ENCODE peak calls at places on chromosome 15, in four cellular contexts. X is neuronal stem cell, J is H1, I is mesenchymal stem cell. G is an unnamed sample.

GRCh38 chr15:91952216-91952615 is 98.7 kb downstream of the SLCO3A1 start:
- DNase-seq in J (no peak), I (no peak), X (no peak), G (no peak)

GRCh38 chr15:35690089-35690488 is 144.1 kb upstream of the DPH6 start:
- DNase-seq in I (no peak), J (no peak), X (no peak), G (no peak)

GRCh38 chr15:85073556-85074194 is 92.0 kb downstream of the PDE8A start:
- DNase-seq in I (peak; percentile 18), J (no peak), X (no peak), G (no peak)

GRCh38 chr15:101103589-101103988 is 148.3 kb downstream of the CHSY1 start:
- DNase-seq in X (no peak), J (no peak), I (no peak), G (no peak)

GRCh38 chr15:70703483-70703882 is 59.9 kb downstream of the UACA start:
- DNase-seq in J (no peak), X (no peak), I (peak; percentile 54), G (no peak)

GRCh38 chr15:77986891-77987764 is 90.4 kb downstream of the TBC1D2B start:
- DNase-seq in X (no peak), J (no peak), I (no peak), G (peak; percentile 59)

GRCh38 chr15:39504812-39505211 is 76.1 kb upstream of the THBS1 start:
- DNase-seq in J (no peak), I (peak; percentile 89), X (no peak), G (no peak)

GRCh38 chr15:85741021-85741421 is 53.7 kb downstream of the KLHL25 start:
- DNase-seq in X (no peak), J (no peak), I (no peak), G (peak; percentile 50)

GRCh38 chr15:77071338-77072223 is 672 bp upstream of the TSPAN3 start:
- DNase-seq in J (no peak), X (no peak), I (no peak), G (no peak)

GRCh38 chr15:95457520-95457919 is 873.0 kb upstream of the NR2F2 start:
- DNase-seq in J (no peak), X (no peak), I (no peak), G (no peak)

GRCh38 chr15:74793135-74794028 is 11.5 kb downstream of the CSK start:
- DNase-seq in X (no peak), I (peak; percentile 30), J (no peak), G (no peak)

GRCh38 chr15:33985287-33985686 is 17.0 kb downstream of the CHRM5 start:
- DNase-seq in I (peak; percentile 74), X (peak; percentile 18), J (peak; percentile 13), G (no peak)

GRCh38 chr15:70142322-70143191 is 44.8 kb upstream of the TLE3 start:
- DNase-seq in X (no peak), J (no peak), I (peak; percentile 73), G (no peak)

GRCh38 chr15:31459011-31459748 is 132.5 kb downstream of the KLF13 start:
- DNase-seq in I (no peak), X (no peak), J (no peak), G (no peak)

GRCh38 chr15:87623832-87624231 is 632.7 kb downstream of the NTRK3 start:
- DNase-seq in I (no peak), J (no peak), X (no peak), G (peak; percentile 64)

GRCh38 chr15:38274135-38274534 is 21.5 kb downstream of the SPRED1 start:
- DNase-seq in X (no peak), J (no peak), I (no peak), G (no peak)

GRCh38 chr15:92158426-92158825 is 235.3 kb upstream of the ST8SIA2 start:
- DNase-seq in X (no peak), J (no peak), I (no peak), G (peak; percentile 83)

GRCh38 chr15:87207945-87208580 is 1048.5 kb downstream of the NTRK3 start:
- DNase-seq in J (no peak), X (no peak), I (peak; percentile 71), G (no peak)

GRCh38 chr15:80804970-80805495 is 25.9 kb downstream of the CEMIP start:
- DNase-seq in X (no peak), I (no peak), J (no peak), G (no peak)

GRCh38 chr15:71572452-71573053 is 237.8 kb upstream of the NR2E3 start:
- DNase-seq in X (no peak), I (no peak), J (peak; percentile 53), G (peak; percentile 78)

GRCh38 chr15:86608461-86608860 is 528.8 kb downstream of the AGBL1 start:
- DNase-seq in J (no peak), X (no peak), I (peak; percentile 48), G (no peak)

GRCh38 chr15:60343221-60343970 is 54.4 kb downstream of the ANXA2 start:
- DNase-seq in J (no peak), X (no peak), I (no peak), G (no peak)

GRCh38 chr15:78000089-78000926 is 77.2 kb downstream of the TBC1D2B start:
- DNase-seq in I (peak; percentile 66), X (peak; percentile 79), J (peak; percentile 85), G (peak; percentile 96)

GRCh38 chr15:100627789-100628395 is 25.5 kb downstream of the ASB7 start:
- DNase-seq in J (peak; percentile 38), X (peak; percentile 61), I (peak; percentile 75), G (peak; percentile 68)

GRCh38 chr15:80182611-80183210 is 29.9 kb downstream of the FAH start:
- DNase-seq in J (no peak), I (peak; percentile 32), X (no peak), G (no peak)

GRCh38 chr15:38474155-38474757 is 20.3 kb downstream of the FAM98B start:
- DNase-seq in J (no peak), I (peak; percentile 70), X (peak; percentile 39), G (no peak)

GRCh38 chr15:86201313-86202008 is 121.8 kb downstream of the AGBL1 start:
- DNase-seq in J (no peak), I (no peak), X (no peak), G (no peak)

GRCh38 chr15:37291920-37292319 is 191.6 kb upstream of the MEIS2 start:
- DNase-seq in J (no peak), I (no peak), X (no peak), G (no peak)

GRCh38 chr15:95574053-95574452 is 756.4 kb upstream of the NR2F2 start:
- DNase-seq in J (no peak), X (no peak), I (peak; percentile 61), G (no peak)

GRCh38 chr15:78306176-78306774 is 6.9 kb upstream of the SKIC8 start:
- DNase-seq in J (no peak), X (no peak), I (peak; percentile 78), G (no peak)

GRCh38 chr15:82122754-82123400 is 77.1 kb upstream of the MEX3B start:
- DNase-seq in J (no peak), X (no peak), I (peak; percentile 92), G (no peak)

GRCh38 chr15:75171408-75171807 is 30.3 kb upstream of the C15orf39 start:
- DNase-seq in J (no peak), X (no peak), I (peak; percentile 93), G (no peak)

GRCh38 chr15:48565560-48566482 is 79.7 kb downstream of the FBN1 start:
- DNase-seq in X (no peak), I (peak; percentile 92), J (no peak), G (no peak)

GRCh38 chr15:70061086-70061370 is 36.7 kb downstream of the TLE3 start:
- DNase-seq in X (no peak), J (no peak), I (no peak), G (no peak)

DNA sequence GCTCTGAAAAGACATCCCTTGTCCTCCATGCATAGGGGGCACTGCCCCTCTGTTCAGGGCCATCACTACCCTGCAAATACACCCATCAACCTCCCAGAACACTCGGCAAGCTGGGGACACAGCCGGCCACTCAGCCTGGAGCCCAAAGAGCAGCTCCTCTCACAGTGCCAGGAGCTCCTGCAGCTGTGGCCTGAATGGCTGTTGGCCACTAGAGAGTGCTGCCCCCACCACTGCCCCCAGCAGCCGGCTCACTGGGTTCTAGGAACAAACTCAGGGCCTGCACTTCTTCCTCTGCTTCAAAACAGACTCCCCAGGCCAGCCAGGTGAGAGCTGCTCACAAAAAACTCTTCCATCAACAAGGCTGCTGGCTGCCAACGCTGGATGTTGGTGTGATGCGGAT is 90.1 kb downstream of the GABRB3 start:
- DNase-seq in I (no peak), J (no peak), X (no peak), G (peak; percentile 69)
- H2BK12ac ChIP-seq in I (no peak overlapping the region), J (peak overlapping the region; percentile 2), X (no peak overlapping the region), G (no peak overlapping the region)

GRCh38 chr15:66476535-66476934 is 21.0 kb downstream of the SNAPC5 start:
- DNase-seq in J (no peak), X (no peak), I (no peak), G (no peak)
- H2BK15ac ChIP-seq in J (peak overlapping the region; percentile 75), X (no peak overlapping the region), I (no peak overlapping the region), G (no peak overlapping the region)

DNA sequence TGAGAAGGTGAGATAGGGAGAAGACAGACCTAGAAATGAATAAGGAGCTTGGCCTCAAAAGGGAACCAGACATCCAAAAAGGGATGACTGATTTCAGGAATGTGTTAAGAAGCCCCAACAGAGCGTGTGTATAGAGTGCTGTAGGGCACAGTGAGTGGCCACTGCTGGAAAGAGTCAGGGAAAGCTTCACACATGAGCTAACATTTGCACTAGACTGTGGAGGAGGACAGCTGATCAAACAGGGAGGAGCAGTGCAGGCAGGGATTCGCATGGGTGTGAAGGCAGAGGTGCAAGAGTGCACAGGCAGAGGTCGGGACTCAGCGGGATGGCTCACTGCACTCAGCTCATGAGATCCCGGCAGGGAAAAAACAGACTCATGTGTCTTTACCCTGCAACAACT is 61.8 kb downstream of the NPTN start:
- DNase-seq in X (no peak), I (no peak), J (no peak), G (no peak)
- H3K27ac ChIP-seq in X (no peak overlapping the region), I (peak overlapping the region; percentile 94), J (no peak overlapping the region), G (no peak overlapping the region)

GRCh38 chr15:43220991-43221403 is at the start of gene EPB42:
- DNase-seq in X (no peak), J (no peak), I (no peak), G (no peak)
- H2BK12ac ChIP-seq in X (no peak within 1 kb of the TSS), J (no peak within 1 kb of the TSS), I (no peak within 1 kb of the TSS), G (no peak within 1 kb of the TSS)

GRCh38 chr15:68352401-68353062 is 75.0 kb downstream of the FEM1B start:
- DNase-seq in J (no peak), I (peak; percentile 98), X (no peak), G (no peak)

GRCh38 chr15:68354923-68355322 is 77.0 kb downstream of the ITGA11 start:
- DNase-seq in X (no peak), I (peak; percentile 97), J (no peak), G (no peak)

GRCh38 chr15:68356778-68357177 is 75.2 kb downstream of the ITGA11 start:
- DNase-seq in J (no peak), X (no peak), I (no peak), G (no peak)

GRCh38 chr15:68354268-68354667 is 76.7 kb downstream of the FEM1B start:
- DNase-seq in X (no peak), I (no peak), J (no peak), G (no peak)

GRCh38 chr15:68353418-68354145 is 76.0 kb downstream of the FEM1B start:
- DNase-seq in I (no peak), J (no peak), X (no peak), G (no peak)
- H2BK15ac ChIP-seq in I (peak overlapping the region; percentile 86), J (no peak overlapping the region), X (no peak overlapping the region), G (no peak overlapping the region)